ENCODE peak calls at places on chromosome 22, in four cellular contexts. B, P, Z and O are unnamed samples.

GRCh38 chr22:37172266-37173245 is 15.5 kb downstream of the C1QTNF6 start:
- DNase-seq in B (no peak), P (no peak), Z (no peak), O (no peak)

GRCh38 chr22:42340695-42341383 is 70.4 kb upstream of the TCF20 start:
- DNase-seq in B (no peak), P (no peak), Z (no peak), O (no peak)

GRCh38 chr22:19887251-19887985 is 32.7 kb upstream of the GNB1L start:
- DNase-seq in B (no peak), P (no peak), Z (no peak), O (no peak)

GRCh38 chr22:41650229-41650628 is 29.1 kb downstream of the XRCC6 start:
- DNase-seq in B (no peak), P (no peak), Z (no peak), O (no peak)

GRCh38 chr22:17334983-17335382 is 34.3 kb upstream of the CECR2 start:
- DNase-seq in B (no peak), P (no peak), Z (no peak), O (no peak)

GRCh38 chr22:25281675-25282345 is 62.4 kb downstream of the CRYBB2 start:
- DNase-seq in B (no peak), P (no peak), Z (no peak), O (no peak)

GRCh38 chr22:30304495-30305244 is 15.4 kb upstream of the CASTOR1 start:
- DNase-seq in B (no peak), P (no peak), Z (no peak), O (no peak)

GRCh38 chr22:39318507-39319283 is 728 bp downstream of the RPL3 start:
- DNase-seq in B (no peak), P (no peak), Z (no peak), O (no peak)

GRCh38 chr22:48088926-48089536 is 1326.6 kb downstream of the TBC1D22A start:
- DNase-seq in B (no peak), P (no peak), Z (no peak), O (no peak)

GRCh38 chr22:43345356-43345755 is 2.2 kb upstream of the SCUBE1 start:
- DNase-seq in B (no peak), P (no peak), Z (no peak), O (no peak)

GRCh38 chr22:41939981-41940852 is 6.7 kb downstream of the CENPM start:
- DNase-seq in B (no peak), P (no peak), Z (peak; percentile 98), O (no peak)

GRCh38 chr22:48042621-48043395 is 1280.4 kb downstream of the TBC1D22A start:
- DNase-seq in B (no peak), P (no peak), Z (no peak), O (no peak)

GRCh38 chr22:36465232-36466021 is 16.0 kb downstream of the TXN2 start:
- DNase-seq in B (peak; percentile 31), P (no peak), Z (no peak), O (no peak)

GRCh38 chr22:48754611-48755331 is 1072.9 kb downstream of the BRD1 start:
- DNase-seq in B (no peak), P (no peak), Z (no peak), O (no peak)

GRCh38 chr22:41308054-41308453 is 6.7 kb downstream of the ZC3H7B start:
- DNase-seq in B (no peak), P (no peak), Z (no peak), O (no peak)

GRCh38 chr22:21651521-21652009 is 9.5 kb downstream of the SDF2L1 start:
- DNase-seq in B (no peak), P (no peak), Z (no peak), O (no peak)

GRCh38 chr22:20319745-20320658 is at the start of gene DGCR6L:
- DNase-seq in B (peak; percentile 76), P (peak; percentile 60), Z (peak; percentile 62), O (peak; percentile 81)

GRCh38 chr22:20438066-20438677 is 547 bp upstream of the SCARF2 start:
- DNase-seq in B (no peak), P (no peak), Z (no peak), O (no peak)

GRCh38 chr22:21082248-21082647 is 36.5 kb downstream of the LRRC74B start:
- DNase-seq in B (no peak), P (no peak), Z (no peak), O (no peak)

GRCh38 chr22:39814899-39815298 is 78.7 kb downstream of the ENTHD1 start:
- DNase-seq in B (no peak), P (no peak), Z (no peak), O (no peak)

GRCh38 chr22:46748948-46749681 is 11.1 kb upstream of the CERK start:
- DNase-seq in B (no peak), P (no peak), Z (no peak), O (no peak)

GRCh38 chr22:43234299-43234988 is 47.5 kb upstream of the TTLL12 start:
- DNase-seq in B (no peak), P (no peak), Z (no peak), O (no peak)

GRCh38 chr22:29117799-29118477 is 45.1 kb downstream of the KREMEN1 start:
- DNase-seq in B (peak; percentile 54), P (no peak), Z (no peak), O (no peak)

GRCh38 chr22:29243874-29244446 is 23.8 kb downstream of the RHBDD3 start:
- DNase-seq in B (no peak), P (no peak), Z (no peak), O (no peak)

GRCh38 chr22:40407021-40407761 is 36.8 kb downstream of the SGSM3 start:
- DNase-seq in B (no peak), P (no peak), Z (no peak), O (no peak)

DNA sequence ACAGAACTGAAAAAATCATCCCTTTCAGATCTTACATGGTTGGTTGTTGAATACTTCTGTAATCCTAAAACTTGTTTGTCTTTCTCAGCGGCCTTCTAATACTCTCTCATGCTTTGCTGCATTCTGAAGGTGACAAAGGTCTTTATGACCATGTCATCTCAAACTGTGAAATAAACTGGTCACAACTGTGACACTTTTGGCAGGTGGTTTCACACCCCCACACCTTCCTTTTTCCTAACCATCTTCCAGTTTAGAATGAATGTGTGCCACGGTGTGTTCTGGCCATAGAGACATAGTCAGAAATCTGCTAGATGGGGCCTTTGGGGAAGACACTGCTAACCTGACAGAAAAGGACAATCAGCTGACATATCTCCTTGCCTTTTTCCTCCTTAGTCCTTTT is 14.7 kb upstream of the RFPL3 start:
- DNase-seq in B (no peak), P (no peak), Z (no peak), O (no peak)
- H3K4me1 ChIP-seq in B (peaks cover 6% of the 10 kb centered on the region), P (no peaks in the 10 kb centered on the region), Z (no peaks in the 10 kb centered on the region), O (no peaks in the 10 kb centered on the region)

GRCh38 chr22:45127866-45128265 is 35.9 kb upstream of the NUP50 start:
- DNase-seq in B (no peak), P (no peak), Z (no peak), O (no peak)

GRCh38 chr22:45136594-45136993 is 27.1 kb upstream of the NUP50 start:
- DNase-seq in B (no peak), P (no peak), Z (no peak), O (no peak)

GRCh38 chr22:45134313-45134712 is 29.4 kb upstream of the NUP50 start:
- DNase-seq in B (no peak), P (no peak), Z (no peak), O (no peak)

GRCh38 chr22:45129703-45130524 is 33.8 kb upstream of the NUP50 start:
- DNase-seq in B (no peak), P (no peak), Z (no peak), O (no peak)

GRCh38 chr22:45131749-45132148 is 32.0 kb upstream of the NUP50 start:
- DNase-seq in B (no peak), P (no peak), Z (no peak), O (no peak)
- TF ChIP-seq SUZ12 in B (no peak), P (no peak), Z (no peak), O (no peak)

DNA sequence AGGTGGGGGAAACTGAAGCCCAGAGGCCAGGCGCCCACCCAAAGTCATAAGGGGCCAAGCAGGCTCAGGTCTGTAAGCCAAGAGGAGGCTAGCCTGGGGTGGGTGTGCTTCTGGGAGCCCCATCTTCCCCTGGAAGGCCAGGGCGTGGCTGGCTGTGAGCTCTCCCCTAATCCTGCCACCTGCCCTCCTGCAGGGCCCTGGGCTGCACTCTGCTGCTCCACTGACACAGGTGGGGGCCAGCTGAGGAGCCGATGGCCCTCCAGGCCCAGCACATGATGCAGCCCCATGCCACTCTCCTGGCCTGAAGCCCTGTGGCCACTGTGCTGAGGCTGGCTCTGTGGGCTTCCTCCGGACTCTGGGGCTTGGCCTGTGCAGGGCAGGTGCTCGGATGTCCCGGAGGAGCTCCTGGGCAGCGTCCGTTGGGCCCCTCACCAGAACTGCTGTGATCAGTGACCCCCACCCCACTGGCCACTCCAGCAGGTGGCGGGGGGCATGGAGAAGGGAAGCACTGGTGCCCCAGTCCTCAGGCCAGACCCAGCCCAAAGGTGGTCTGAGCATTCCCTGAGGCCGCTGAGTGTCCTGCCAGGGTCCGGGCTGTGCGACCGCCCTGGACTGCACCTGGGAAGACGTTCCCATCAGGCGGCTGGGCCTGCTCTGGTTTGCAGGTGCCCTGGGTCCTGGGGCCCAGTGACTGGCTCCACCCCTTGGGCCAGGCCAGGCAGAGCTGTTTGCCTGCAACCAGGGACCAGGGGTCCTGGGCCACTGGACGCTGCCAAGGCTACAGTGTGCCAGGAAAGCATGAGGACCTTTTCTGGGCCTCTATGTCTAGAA is 8.5 kb downstream of the PIM3 start:
- DNase-seq in B (no peak), P (no peak), Z (no peak), O (no peak)
- TF ChIP-seq YY1 in B (no peak), P (no peak), Z (no peak), O (no peak)

GRCh38 chr22:23769321-23769965 is 1.7 kb upstream of the CHCHD10 start:
- DNase-seq in B (no peak), P (no peak), Z (no peak), O (no peak)

GRCh38 chr22:23773247-23774113 is 831 bp downstream of the MMP11 start:
- DNase-seq in B (no peak), P (no peak), Z (no peak), O (no peak)

GRCh38 chr22:23774922-23775436 is 2.3 kb downstream of the MMP11 start:
- DNase-seq in B (no peak), P (no peak), Z (no peak), O (no peak)

GRCh38 chr22:23774114-23774921 is 1.7 kb downstream of the MMP11 start:
- DNase-seq in B (peak; percentile 85), P (no peak), Z (no peak), O (no peak)

DNA sequence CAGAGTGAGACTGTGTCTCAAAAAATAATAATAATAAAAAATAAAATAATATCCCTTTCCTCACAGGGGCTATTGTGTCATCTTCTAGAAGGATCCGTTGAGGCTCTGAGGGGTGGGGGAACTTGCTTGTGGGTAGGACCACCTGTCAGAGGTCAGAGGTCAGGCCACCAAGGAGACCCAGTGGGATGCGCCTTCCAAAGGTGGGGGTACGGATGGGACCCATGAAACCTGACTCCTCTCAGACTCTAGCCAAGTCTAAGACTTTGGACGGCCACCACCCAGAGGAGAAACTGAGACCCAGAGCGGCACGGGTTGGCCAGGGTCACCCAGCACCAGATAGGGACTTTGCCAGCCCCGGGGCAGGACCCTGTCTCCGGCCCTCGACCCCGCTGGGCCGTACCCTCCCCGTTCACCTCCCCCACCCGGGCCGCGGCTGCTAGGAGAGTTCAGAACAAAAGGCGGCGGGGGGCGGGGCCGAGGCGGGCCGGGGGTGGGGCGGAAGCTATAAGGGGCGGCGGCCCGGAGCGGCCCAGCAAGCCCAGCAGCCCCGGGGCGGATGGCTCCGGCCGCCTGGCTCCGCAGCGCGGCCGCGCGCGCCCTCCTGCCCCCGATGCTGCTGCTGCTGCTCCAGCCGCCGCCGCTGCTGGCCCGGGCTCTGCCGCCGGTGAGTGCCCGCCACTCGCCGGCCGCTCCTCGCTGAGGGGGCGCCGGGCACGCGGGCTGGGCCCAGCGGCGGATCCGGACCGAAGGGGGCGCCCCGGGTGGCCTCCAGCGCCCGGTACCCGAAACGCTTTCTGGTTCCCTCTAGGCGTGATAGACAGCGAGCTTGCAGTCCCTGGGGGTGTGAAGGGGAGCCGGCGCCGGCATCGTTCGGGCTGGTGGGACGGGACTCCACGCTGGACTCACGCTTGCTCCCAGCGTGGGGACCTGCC is at the start of gene MMP11:
- DNase-seq in B (no peak), P (no peak), Z (no peak), O (no peak)
- H3K4me1 ChIP-seq in B (peaks cover 73% of the 10 kb centered on the region), P (peaks cover 14% of the 10 kb centered on the region), Z (peaks cover 12% of the 10 kb centered on the region), O (peaks cover 19% of the 10 kb centered on the region)